ENCODE peak calls at places on chromosomes 1 and 21, in eight cellular contexts. B, M, Q, N, I, F, H and J are unnamed samples.

GRCh38 chr1:178918955-178919354 is 48.1 kb upstream of the ANGPTL1 start:
- DNase-seq in B (no peak), M (no peak), Q (peak; percentile 62), N (peak; percentile 39), I (no peak), F (no peak), H (no peak), J (no peak)

GRCh38 chr1:23394664-23395063 is 25.0 kb upstream of the ZNF436 start:
- DNase-seq in B (peak; percentile 74), M (no peak), Q (peak; percentile 73), N (peak; percentile 75), I (no peak), F (peak; percentile 82), H (peak; percentile 96), J (peak; percentile 50)

GRCh38 chr1:23394176-23394575 is 24.5 kb upstream of the ZNF436 start:
- DNase-seq in B (no peak), M (no peak), Q (no peak), N (no peak), I (no peak), F (no peak), H (peak; percentile 77), J (no peak)

GRCh38 chr1:22105611-22106207 is 37.2 kb downstream of the WNT4 start:
- DNase-seq in B (peak; percentile 23), M (peak; percentile 56), Q (no peak), N (peak; percentile 52), I (no peak), F (no peak), H (peak; percentile 67), J (no peak)

GRCh38 chr1:182803846-182804245 is 14.3 kb downstream of the NPL start:
- DNase-seq in B (no peak), M (no peak), Q (no peak), N (no peak), I (no peak), F (no peak), H (no peak), J (no peak)

GRCh38 chr1:211831558-211832323 is 1.2 kb upstream of the LPGAT1 start:
- DNase-seq in B (no peak), M (no peak), Q (no peak), N (no peak), I (no peak), F (no peak), H (no peak), J (no peak)

GRCh38 chr1:65362545-65362944 is 53.2 kb downstream of the DNAJC6 start:
- DNase-seq in B (no peak), M (no peak), Q (no peak), N (peak; percentile 12), I (no peak), F (no peak), H (no peak), J (no peak)

GRCh38 chr1:156342556-156342955 is 4.2 kb downstream of the TSACC start:
- DNase-seq in B (no peak), M (no peak), Q (no peak), N (no peak), I (no peak), F (no peak), H (peak; percentile 61), J (no peak)

GRCh38 chr1:67760030-67760821 is 73.0 kb downstream of the GNG12 start:
- DNase-seq in B (no peak), M (peak; percentile 62), Q (peak; percentile 66), N (peak; percentile 63), I (peak; percentile 72), F (peak; percentile 51), H (peak; percentile 72), J (no peak)

GRCh38 chr1:183061194-183061593 is 38.0 kb downstream of the LAMC1 start:
- DNase-seq in B (no peak), M (no peak), Q (no peak), N (no peak), I (no peak), F (no peak), H (no peak), J (no peak)

GRCh38 chr1:41108696-41109284 is 87.3 kb upstream of the SLFNL1 start:
- DNase-seq in B (no peak), M (peak; percentile 7), Q (no peak), N (no peak), I (no peak), F (no peak), H (peak; percentile 45), J (no peak)

GRCh38 chr1:77104672-77105071 is 114.6 kb downstream of the PIGK start:
- DNase-seq in B (no peak), M (no peak), Q (no peak), N (no peak), I (no peak), F (no peak), H (no peak), J (no peak)

GRCh38 chr1:107196973-107197562 is 56.2 kb downstream of the NTNG1 start:
- DNase-seq in B (no peak), M (peak; percentile 49), Q (no peak), N (no peak), I (no peak), F (no peak), H (no peak), J (no peak)

GRCh38 chr1:8941906-8942305 is 3.8 kb upstream of the CA6 start:
- DNase-seq in B (no peak), M (peak; percentile 35), Q (no peak), N (no peak), I (no peak), F (no peak), H (peak; percentile 71), J (peak; percentile 16)

GRCh38 chr21:25949701-25950100 is 214.9 kb downstream of the GABPA start:
- DNase-seq in B (no peak), M (no peak), Q (no peak), N (no peak), I (no peak), F (no peak), H (no peak), J (no peak)
- TF ChIP-seq CTCF in B (no peak), M (no peak), Q (no peak), N (no peak), I (no peak), F (no peak), H (no peak), J (no peak)

GRCh38 chr21:43919283-43919682 is 54.3 kb downstream of the AGPAT3 start:
- DNase-seq in B (no peak), M (no peak), Q (no peak), N (no peak), I (no peak), F (no peak), H (no peak), J (no peak)

GRCh38 chr21:43916691-43917514 is 51.9 kb downstream of the AGPAT3 start:
- DNase-seq in B (no peak), M (no peak), Q (no peak), N (no peak), I (no peak), F (no peak), H (no peak), J (no peak)

GRCh38 chr21:43916076-43916475 is 51.1 kb downstream of the AGPAT3 start:
- DNase-seq in B (no peak), M (no peak), Q (no peak), N (no peak), I (no peak), F (no peak), H (no peak), J (no peak)

GRCh38 chr21:43918385-43918947 is 53.4 kb downstream of the AGPAT3 start:
- DNase-seq in B (no peak), M (no peak), Q (no peak), N (no peak), I (no peak), F (no peak), H (no peak), J (no peak)

DNA sequence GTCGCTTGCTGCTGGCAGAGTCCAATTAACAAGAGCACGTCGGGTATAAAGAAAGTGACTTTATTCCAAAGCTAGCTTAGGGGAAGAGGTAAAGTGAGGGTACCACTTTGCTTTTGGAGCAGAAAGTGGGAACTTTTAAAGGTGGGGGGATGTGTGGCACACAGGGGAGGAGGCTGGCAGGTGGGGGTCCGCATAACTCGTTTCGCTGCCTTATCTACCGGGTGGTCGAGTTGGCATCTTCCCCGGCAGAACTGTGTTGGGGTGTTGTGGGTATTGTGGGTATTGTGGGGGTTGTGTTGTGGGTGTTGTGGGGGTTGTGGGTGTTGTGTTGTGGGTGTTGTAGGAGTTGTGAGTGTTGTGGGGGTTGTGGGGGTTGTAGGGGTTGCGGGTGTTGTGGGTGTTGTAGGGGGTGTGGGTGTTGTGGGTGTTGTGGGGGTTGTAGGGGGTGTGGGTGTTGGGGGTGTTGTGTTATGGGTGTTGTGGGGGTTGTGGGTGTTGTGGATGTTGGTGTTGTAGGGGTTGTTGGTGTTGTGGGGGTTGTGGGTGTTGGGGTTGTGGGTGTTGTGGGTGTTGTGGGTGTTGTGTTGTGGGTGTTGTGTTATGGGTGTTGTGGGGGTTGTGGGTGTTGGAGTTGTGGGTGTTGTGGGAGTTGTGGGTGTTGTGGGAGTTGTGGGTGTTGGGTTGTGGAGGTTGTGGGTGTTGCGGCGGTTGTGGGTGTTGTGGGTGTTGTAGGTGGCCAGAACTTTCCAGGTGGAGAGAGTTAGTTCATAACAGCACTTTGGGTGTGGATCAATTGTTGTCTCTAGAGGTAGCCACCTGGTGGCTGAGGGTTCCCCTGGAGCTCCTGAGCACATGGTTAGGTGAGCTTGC is 52.7 kb downstream of the AGPAT3 start:
- DNase-seq in B (no peak), M (no peak), Q (no peak), N (no peak), I (no peak), F (no peak), H (no peak), J (no peak)
- TF ChIP-seq CTCF in B (no peak), M (no peak), Q (no peak), N (no peak), I (no peak), F (no peak), H (no peak), J (no peak)

GRCh38 chr1:169106095-169106920 is at the start of gene ATP1B1:
- DNase-seq in B (peak; percentile 34), M (peak; percentile 90), Q (peak; percentile 90), N (peak; percentile 92), I (peak; percentile 97), F (peak; percentile 90), H (peak; percentile 68), J (no peak)
- TF ChIP-seq CTCF in B (peak; percentile 13), M (no peak), Q (peak; percentile 51), N (peak; percentile 34), I (peak; percentile 96), F (peak; percentile 79), H (peak; percentile 24), J (peak; percentile 17)

GRCh38 chr1:150696995-150697927 is at the start of gene GOLPH3L:
- DNase-seq in B (peak; percentile 91), M (peak; percentile 98), Q (peak; percentile 95), N (peak; percentile 97), I (peak; percentile 84), F (peak; percentile 95), H (peak; percentile 96), J (peak; percentile 91)
- TF ChIP-seq CTCF in B (peak; percentile 27), M (no peak), Q (no peak), N (no peak), I (no peak), F (peak; percentile 34), H (peak; percentile 36), J (peak; percentile 31)

GRCh38 chr1:93179886-93180722 is at the start of gene TMED5:
- DNase-seq in B (peak; percentile 96), M (peak; percentile 96), Q (peak; percentile 97), N (peak; percentile 98), I (peak; percentile 97), F (peak; percentile 98), H (peak; percentile 98), J (peak; percentile 92)
- TF ChIP-seq CTCF in B (no peak), M (no peak), Q (no peak), N (no peak), I (peak; percentile 38), F (peak; percentile 32), H (no peak), J (peak; percentile 23)